ENCODE peak calls at places on chromosomes 2 and 18, in five cellular contexts. One of them, this sample, is unnamed.

GRCh38 chr18:74784791-74785190 is 187.1 kb downstream of the ZNF407 start:
- DNase-seq in tibial artery: no peak
- DNase-seq in effector CD8-positive, alpha-beta T cell: no peak
- DNase-seq in GM03348: no peak
- DNase-seq in stimulated activated CD4-positive, alpha-beta T cell treated with anti-CD3 and anti-CD28 coated beads, Interleukin-1b, Interleukin-23, amount 100 ng/mL, for 1 hour: no peak
- DNase-seq in this sample: no peak

GRCh38 chr18:3015203-3015590 is 2.3 kb upstream of the LPIN2 start:
- DNase-seq in tibial artery: no peak
- DNase-seq in effector CD8-positive, alpha-beta T cell: no peak
- DNase-seq in GM03348: peak
- DNase-seq in stimulated activated CD4-positive, alpha-beta T cell treated with anti-CD3 and anti-CD28 coated beads, Interleukin-1b, Interleukin-23, amount 100 ng/mL, for 1 hour: no peak
- DNase-seq in this sample: peak

GRCh38 chr2:173410579-173410978 is 55.9 kb downstream of the CDCA7 start:
- DNase-seq in tibial artery: no peak
- DNase-seq in effector CD8-positive, alpha-beta T cell: no peak
- DNase-seq in GM03348: no peak
- DNase-seq in stimulated activated CD4-positive, alpha-beta T cell treated with anti-CD3 and anti-CD28 coated beads, Interleukin-1b, Interleukin-23, amount 100 ng/mL, for 1 hour: no peak
- DNase-seq in this sample: no peak

GRCh38 chr2:103410221-103410620 is 648.4 kb downstream of the TMEM182 start:
- DNase-seq in tibial artery: no peak
- DNase-seq in effector CD8-positive, alpha-beta T cell: no peak
- DNase-seq in GM03348: no peak
- DNase-seq in stimulated activated CD4-positive, alpha-beta T cell treated with anti-CD3 and anti-CD28 coated beads, Interleukin-1b, Interleukin-23, amount 100 ng/mL, for 1 hour: no peak
- DNase-seq in this sample: no peak

GRCh38 chr2:127143851-127144782 is 37.2 kb upstream of the BIN1 start:
- DNase-seq in tibial artery: no peak
- DNase-seq in effector CD8-positive, alpha-beta T cell: no peak
- DNase-seq in GM03348: peak
- DNase-seq in stimulated activated CD4-positive, alpha-beta T cell treated with anti-CD3 and anti-CD28 coated beads, Interleukin-1b, Interleukin-23, amount 100 ng/mL, for 1 hour: no peak
- DNase-seq in this sample: peak

GRCh38 chr2:42123426-42123825 is 45.7 kb upstream of the EML4 start:
- DNase-seq in tibial artery: no peak
- DNase-seq in effector CD8-positive, alpha-beta T cell: no peak
- DNase-seq in GM03348: no peak
- DNase-seq in stimulated activated CD4-positive, alpha-beta T cell treated with anti-CD3 and anti-CD28 coated beads, Interleukin-1b, Interleukin-23, amount 100 ng/mL, for 1 hour: no peak
- DNase-seq in this sample: no peak

GRCh38 chr2:216546646-216547403 is 48.2 kb downstream of the RPL37A start:
- DNase-seq in tibial artery: no peak
- DNase-seq in effector CD8-positive, alpha-beta T cell: no peak
- DNase-seq in GM03348: peak
- DNase-seq in stimulated activated CD4-positive, alpha-beta T cell treated with anti-CD3 and anti-CD28 coated beads, Interleukin-1b, Interleukin-23, amount 100 ng/mL, for 1 hour: no peak
- DNase-seq in this sample: peak

GRCh38 chr2:37552339-37552738 is 119.1 kb downstream of the CDC42EP3 start:
- DNase-seq in tibial artery: no peak
- DNase-seq in effector CD8-positive, alpha-beta T cell: no peak
- DNase-seq in GM03348: no peak
- DNase-seq in stimulated activated CD4-positive, alpha-beta T cell treated with anti-CD3 and anti-CD28 coated beads, Interleukin-1b, Interleukin-23, amount 100 ng/mL, for 1 hour: no peak
- DNase-seq in this sample: no peak

GRCh38 chr18:572499-573289 is 7.5 kb upstream of the CETN1 start:
- DNase-seq in tibial artery: no peak
- DNase-seq in effector CD8-positive, alpha-beta T cell: no peak
- DNase-seq in GM03348: no peak
- DNase-seq in stimulated activated CD4-positive, alpha-beta T cell treated with anti-CD3 and anti-CD28 coated beads, Interleukin-1b, Interleukin-23, amount 100 ng/mL, for 1 hour: no peak
- DNase-seq in this sample: no peak

GRCh38 chr2:18118703-18119102 is 240.2 kb downstream of the KCNS3 start:
- DNase-seq in tibial artery: no peak
- DNase-seq in effector CD8-positive, alpha-beta T cell: no peak
- DNase-seq in GM03348: peak
- DNase-seq in stimulated activated CD4-positive, alpha-beta T cell treated with anti-CD3 and anti-CD28 coated beads, Interleukin-1b, Interleukin-23, amount 100 ng/mL, for 1 hour: no peak
- DNase-seq in this sample: peak

GRCh38 chr2:98460573-98461560 is 16.2 kb downstream of the INPP4A start:
- DNase-seq in tibial artery: no peak
- DNase-seq in effector CD8-positive, alpha-beta T cell: no peak
- DNase-seq in GM03348: no peak
- DNase-seq in stimulated activated CD4-positive, alpha-beta T cell treated with anti-CD3 and anti-CD28 coated beads, Interleukin-1b, Interleukin-23, amount 100 ng/mL, for 1 hour: no peak
- DNase-seq in this sample: no peak

GRCh38 chr18:12304351-12305210 is 3.5 kb upstream of the TUBB6 start:
- DNase-seq in tibial artery: no peak
- DNase-seq in effector CD8-positive, alpha-beta T cell: no peak
- DNase-seq in GM03348: no peak
- DNase-seq in stimulated activated CD4-positive, alpha-beta T cell treated with anti-CD3 and anti-CD28 coated beads, Interleukin-1b, Interleukin-23, amount 100 ng/mL, for 1 hour: no peak
- DNase-seq in this sample: no peak

GRCh38 chr2:44107086-44107740 is 61.5 kb upstream of the PPM1B start:
- DNase-seq in tibial artery: no peak
- DNase-seq in effector CD8-positive, alpha-beta T cell: no peak
- DNase-seq in GM03348: no peak
- DNase-seq in stimulated activated CD4-positive, alpha-beta T cell treated with anti-CD3 and anti-CD28 coated beads, Interleukin-1b, Interleukin-23, amount 100 ng/mL, for 1 hour: no peak
- DNase-seq in this sample: no peak

GRCh38 chr2:100906131-100906530 is 86.2 kb downstream of the NPAS2 start:
- DNase-seq in tibial artery: no peak
- DNase-seq in effector CD8-positive, alpha-beta T cell: no peak
- DNase-seq in GM03348: no peak
- DNase-seq in stimulated activated CD4-positive, alpha-beta T cell treated with anti-CD3 and anti-CD28 coated beads, Interleukin-1b, Interleukin-23, amount 100 ng/mL, for 1 hour: no peak
- DNase-seq in this sample: no peak

GRCh38 chr2:11082880-11083279 is 72.4 kb upstream of the SLC66A3 start:
- DNase-seq in tibial artery: no peak
- DNase-seq in effector CD8-positive, alpha-beta T cell: no peak
- DNase-seq in GM03348: no peak
- DNase-seq in stimulated activated CD4-positive, alpha-beta T cell treated with anti-CD3 and anti-CD28 coated beads, Interleukin-1b, Interleukin-23, amount 100 ng/mL, for 1 hour: no peak
- DNase-seq in this sample: no peak

GRCh38 chr18:76565238-76566173 is 70.5 kb upstream of the ZNF516 start:
- DNase-seq in tibial artery: peak
- DNase-seq in effector CD8-positive, alpha-beta T cell: no peak
- DNase-seq in GM03348: peak
- DNase-seq in stimulated activated CD4-positive, alpha-beta T cell treated with anti-CD3 and anti-CD28 coated beads, Interleukin-1b, Interleukin-23, amount 100 ng/mL, for 1 hour: no peak
- DNase-seq in this sample: peak

GRCh38 chr18:3205239-3205638 is 14.5 kb downstream of the MYOM1 start:
- DNase-seq in tibial artery: no peak
- DNase-seq in effector CD8-positive, alpha-beta T cell: no peak
- DNase-seq in GM03348: no peak
- DNase-seq in stimulated activated CD4-positive, alpha-beta T cell treated with anti-CD3 and anti-CD28 coated beads, Interleukin-1b, Interleukin-23, amount 100 ng/mL, for 1 hour: no peak
- DNase-seq in this sample: no peak

GRCh38 chr2:179686718-179687342 is 174.6 kb downstream of the ZNF385B start:
- DNase-seq in tibial artery: no peak
- DNase-seq in effector CD8-positive, alpha-beta T cell: no peak
- DNase-seq in GM03348: peak
- DNase-seq in stimulated activated CD4-positive, alpha-beta T cell treated with anti-CD3 and anti-CD28 coated beads, Interleukin-1b, Interleukin-23, amount 100 ng/mL, for 1 hour: no peak
- DNase-seq in this sample: peak

GRCh38 chr2:210517169-210517693 is 39.2 kb upstream of the CPS1 start:
- DNase-seq in tibial artery: no peak
- DNase-seq in effector CD8-positive, alpha-beta T cell: no peak
- DNase-seq in GM03348: no peak
- DNase-seq in stimulated activated CD4-positive, alpha-beta T cell treated with anti-CD3 and anti-CD28 coated beads, Interleukin-1b, Interleukin-23, amount 100 ng/mL, for 1 hour: no peak
- DNase-seq in this sample: no peak

GRCh38 chr2:195108182-195108581 is 548.8 kb upstream of the SLC39A10 start:
- DNase-seq in tibial artery: no peak
- DNase-seq in effector CD8-positive, alpha-beta T cell: no peak
- DNase-seq in GM03348: no peak
- DNase-seq in stimulated activated CD4-positive, alpha-beta T cell treated with anti-CD3 and anti-CD28 coated beads, Interleukin-1b, Interleukin-23, amount 100 ng/mL, for 1 hour: no peak
- DNase-seq in this sample: no peak

GRCh38 chr2:124970065-124970464 is 945.0 kb downstream of the CNTNAP5 start:
- DNase-seq in tibial artery: no peak
- DNase-seq in effector CD8-positive, alpha-beta T cell: no peak
- DNase-seq in GM03348: no peak
- DNase-seq in stimulated activated CD4-positive, alpha-beta T cell treated with anti-CD3 and anti-CD28 coated beads, Interleukin-1b, Interleukin-23, amount 100 ng/mL, for 1 hour: no peak
- DNase-seq in this sample: no peak

GRCh38 chr2:196963961-196964360 is 37.5 kb upstream of the PGAP1 start:
- DNase-seq in tibial artery: no peak
- DNase-seq in effector CD8-positive, alpha-beta T cell: no peak
- DNase-seq in GM03348: no peak
- DNase-seq in stimulated activated CD4-positive, alpha-beta T cell treated with anti-CD3 and anti-CD28 coated beads, Interleukin-1b, Interleukin-23, amount 100 ng/mL, for 1 hour: no peak
- DNase-seq in this sample: no peak

This sample was measured in EH.